ENCODE peak calls at places on chromosomes 4 and X, in four cellular contexts. B, N, Z and V are unnamed samples.

GRCh38 chrX:72245461-72246089 is 6.7 kb upstream of the ERCC6L start:
- DNase-seq in B (peak; percentile 62), Z (no peak), N (peak; percentile 48), V (peak; percentile 40)

GRCh38 chr4:76550966-76551780 is 116.1 kb downstream of the SHROOM3 start:
- DNase-seq in Z (no peak), N (no peak), B (no peak), V (no peak)

GRCh38 chr4:94641702-94642560 is 115.8 kb upstream of the BMPR1B start:
- DNase-seq in B (no peak), N (peak; percentile 69), Z (no peak), V (no peak)

GRCh38 chr4:6476893-6477292 is 4.5 kb upstream of the PPP2R2C start:
- DNase-seq in B (no peak), Z (no peak), N (no peak), V (no peak)

GRCh38 chr4:128844931-128845330 is 35.4 kb downstream of the JADE1 start:
- DNase-seq in N (no peak), Z (peak; percentile 93), B (no peak), V (peak; percentile 63)

GRCh38 chrX:139192386-139192961 is 338.1 kb upstream of the F9 start:
- DNase-seq in N (no peak), B (no peak), Z (no peak), V (no peak)

GRCh38 chrX:83446355-83446754 is 61.7 kb upstream of the POU3F4 start:
- DNase-seq in Z (no peak), N (no peak), B (no peak), V (no peak)

GRCh38 chrX:70034646-70035045 is 15.1 kb downstream of the AWAT2 start:
- DNase-seq in N (no peak), B (no peak), Z (no peak), V (no peak)

GRCh38 chr4:40418430-40419230 is 83.5 kb downstream of the CHRNA9 start:
- DNase-seq in Z (no peak), N (no peak), B (no peak), V (no peak)

GRCh38 chr4:85741921-85742591 is 267.1 kb downstream of the ARHGAP24 start:
- DNase-seq in Z (peak; percentile 96), N (no peak), B (no peak), V (peak; percentile 18)

GRCh38 chrX:150409486-150409885 is 46.4 kb downstream of the MAMLD1 start:
- DNase-seq in Z (no peak), N (no peak), B (no peak), V (no peak)

GRCh38 chrX:119672252-119672825 is 20.6 kb downstream of the SEPTIN6 start:
- DNase-seq in N (no peak), B (no peak), Z (no peak), V (no peak)

GRCh38 chrX:6053126-6053625 is 175.5 kb downstream of the NLGN4X start:
- DNase-seq in N (no peak), B (no peak), Z (no peak), V (no peak)

DNA sequence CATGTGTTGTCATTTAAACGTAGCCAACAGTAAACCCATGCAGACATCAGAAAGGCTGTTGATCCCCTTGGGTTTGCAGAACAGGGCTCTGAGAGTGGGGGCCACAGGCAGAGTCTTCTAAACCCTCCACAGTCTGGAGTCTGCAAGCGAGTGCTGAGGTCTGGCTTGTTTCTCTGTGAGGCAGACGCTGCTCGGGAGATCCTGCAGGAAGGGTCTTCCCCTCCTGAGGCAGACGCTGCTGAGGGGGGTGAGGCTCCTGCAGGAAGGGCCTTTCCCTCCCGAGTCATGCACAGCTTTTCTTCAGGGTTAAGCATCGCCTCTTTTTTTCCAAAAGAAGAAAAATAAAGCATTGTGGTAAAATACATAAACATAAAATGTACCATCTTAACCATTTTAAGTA is 17.1 kb upstream of the PDE6B start:
- DNase-seq in N (no peak), B (peak; percentile 31), Z (no peak), V (no peak)
- H3K9me3 ChIP-seq in N (no peaks in the 10 kb centered on the region), B (no peaks in the 10 kb centered on the region), Z (no peaks in the 10 kb centered on the region), V (no peaks in the 10 kb centered on the region)

GRCh38 chr4:24473309-24473721 is 111.0 kb downstream of the DHX15 start:
- DNase-seq in B (no peak), N (no peak), Z (no peak), V (no peak)
- TF ChIP-seq CTCF in B (no peak), N (no peak), Z (no peak), V (no peak)

GRCh38 chr4:37729649-37730004 is 43.5 kb upstream of the RELL1 start:
- DNase-seq in Z (no peak), B (no peak), N (no peak), V (no peak)

GRCh38 chr4:37732787-37733186 is 46.6 kb upstream of the RELL1 start:
- DNase-seq in N (no peak), Z (no peak), B (no peak), V (no peak)

GRCh38 chr4:37734989-37735388 is 48.8 kb upstream of the RELL1 start:
- DNase-seq in N (no peak), Z (no peak), B (no peak), V (no peak)

GRCh38 chr4:37735578-37735977 is 49.4 kb upstream of the RELL1 start:
- DNase-seq in N (no peak), Z (no peak), B (no peak), V (no peak)

DNA sequence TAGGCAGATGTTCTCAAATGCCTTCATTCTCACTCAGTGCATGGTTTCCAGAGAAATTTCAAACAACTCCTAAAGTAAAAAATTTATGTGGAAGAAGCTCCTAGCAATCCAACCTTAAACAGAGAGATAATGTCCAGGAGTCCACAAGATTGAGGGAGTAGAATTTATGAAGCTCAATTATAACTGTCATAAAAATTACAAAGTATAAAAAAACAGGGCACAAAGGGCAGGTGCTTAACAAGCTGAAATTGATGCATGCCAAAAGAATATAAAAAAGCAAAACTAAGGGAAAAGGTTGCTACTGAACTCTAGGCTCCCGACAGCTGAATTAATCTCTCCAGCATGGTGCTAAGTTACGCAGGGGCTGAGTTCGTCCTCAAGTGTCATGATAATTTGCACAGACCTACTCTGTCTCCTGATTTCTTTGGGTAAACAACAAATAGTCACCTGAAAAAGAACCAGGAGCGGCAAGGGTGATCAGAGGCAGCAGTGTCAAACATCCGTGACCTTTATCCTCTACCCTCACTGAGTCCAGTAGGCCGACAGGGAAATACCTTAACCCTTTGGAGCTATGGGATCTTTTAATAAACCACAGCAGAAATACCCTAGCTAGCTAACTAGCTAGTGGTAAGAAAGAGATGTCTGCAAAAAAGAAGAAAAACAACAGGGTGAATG is 47.2 kb upstream of the RELL1 start:
- DNase-seq in N (no peak), Z (no peak), B (no peak), V (no peak)
- H3K36me3 ChIP-seq in N (no peaks in the 10 kb centered on the region), Z (no peaks in the 10 kb centered on the region), B (no peaks in the 10 kb centered on the region), V (no peaks in the 10 kb centered on the region)

GRCh38 chr4:45475490-45475889 is 648.4 kb downstream of the GABRG1 start:
- DNase-seq in N (no peak), Z (no peak), B (no peak), V (no peak)
- H3K9me3 ChIP-seq in N (peaks cover 10% of the 10 kb centered on the region), Z (no peaks in the 10 kb centered on the region), B (no peaks in the 10 kb centered on the region), V (no peaks in the 10 kb centered on the region)

GRCh38 chr4:4217123-4217522 is 9.6 kb downstream of the OTOP1 start:
- DNase-seq in Z (no peak), N (no peak), B (no peak), V (no peak)
- TF ChIP-seq CTCF in Z (no peak), N (no peak), B (no peak), V (no peak)